ENCODE peak calls at places on chromosomes 16 and 17, in ten cellular contexts. S, Y, W, F, D, G, L, H, P and I are unnamed samples.

GRCh38 chr16:30121741-30122620 is 1.0 kb downstream of the MAPK3 start:
- DNase-seq in S (no peak), Y (no peak), W (peak), F (no peak), D (peak), G (peak), L (peak), H (peak), P (no peak), I (peak)

GRCh38 chr16:84045001-84045817 is 2.6 kb upstream of the SLC38A8 start:
- DNase-seq in S (no peak), Y (no peak), W (peak), F (no peak), D (no peak), G (no peak), L (no peak), H (no peak), P (no peak), I (no peak)

GRCh38 chr16:69328854-69329316 is 1.5 kb downstream of the PDF start:
- DNase-seq in S (no peak), Y (no peak), W (no peak), F (no peak), D (no peak), G (no peak), L (no peak), H (no peak), P (no peak), I (no peak)

GRCh38 chr16:24635900-24636610 is 93.4 kb upstream of the TNRC6A start:
- DNase-seq in S (no peak), Y (no peak), W (peak), F (no peak), D (peak), G (peak), L (peak), H (no peak), P (peak), I (peak)

GRCh38 chr17:69725125-69725524 is 310.6 kb downstream of the MAP2K6 start:
- DNase-seq in S (no peak), Y (no peak), W (no peak), F (no peak), D (no peak), G (no peak), L (no peak), H (no peak), P (no peak), I (no peak)

GRCh38 chr16:16025214-16025968 is 76.0 kb downstream of the ABCC1 start:
- DNase-seq in S (peak), Y (peak), W (no peak), F (peak), D (no peak), G (no peak), L (peak), H (no peak), P (no peak), I (no peak)

GRCh38 chr16:85541619-85542547 is 71.2 kb upstream of the GSE1 start:
- DNase-seq in S (no peak), Y (no peak), W (no peak), F (no peak), D (no peak), G (no peak), L (no peak), H (no peak), P (no peak), I (no peak)

GRCh38 chr17:82623707-82624106 is 24.5 kb downstream of the WDR45B start:
- DNase-seq in S (no peak), Y (no peak), W (no peak), F (no peak), D (no peak), G (no peak), L (no peak), H (no peak), P (no peak), I (no peak)

GRCh38 chr17:6599364-6599763 is 41.1 kb downstream of the KIAA0753 start:
- DNase-seq in S (no peak), Y (no peak), W (no peak), F (no peak), D (no peak), G (no peak), L (no peak), H (no peak), P (no peak), I (no peak)

GRCh38 chr16:77223184-77223583 is 24.0 kb downstream of the SYCE1L start:
- DNase-seq in S (no peak), Y (no peak), W (no peak), F (no peak), D (no peak), G (no peak), L (no peak), H (peak), P (no peak), I (no peak)

GRCh38 chr16:81562174-81562849 is 117.7 kb downstream of the CMIP start:
- DNase-seq in S (no peak), Y (no peak), W (no peak), F (no peak), D (no peak), G (no peak), L (no peak), H (no peak), P (no peak), I (no peak)

GRCh38 chr17:66507982-66508760 is 205.8 kb downstream of the PRKCA start:
- DNase-seq in S (no peak), Y (no peak), W (no peak), F (no peak), D (no peak), G (no peak), L (no peak), H (no peak), P (no peak), I (no peak)

GRCh38 chr17:80938556-80938955 is 53.1 kb upstream of the CHMP6 start:
- DNase-seq in S (peak), Y (peak), W (no peak), F (peak), D (no peak), G (peak), L (no peak), H (no peak), P (no peak), I (no peak)

GRCh38 chr17:29567362-29568330 is 809 bp upstream of the ABHD15 start:
- DNase-seq in S (peak), Y (peak), W (peak), F (peak), D (peak), G (peak), L (peak), H (peak), P (peak), I (peak)

GRCh38 chr17:42067371-42068180 is 17.2 kb upstream of the C17orf113 start:
- DNase-seq in S (peak), Y (peak), W (peak), F (peak), D (peak), G (peak), L (peak), H (peak), P (peak), I (peak)

GRCh38 chr16:67773099-67773498 is 33.3 kb downstream of the RANBP10 start:
- DNase-seq in S (no peak), Y (no peak), W (no peak), F (no peak), D (peak), G (peak), L (no peak), H (no peak), P (no peak), I (no peak)

GRCh38 chr17:32847977-32848376 is 28.9 kb downstream of the MYO1D start:
- DNase-seq in S (no peak), Y (no peak), W (no peak), F (no peak), D (no peak), G (no peak), L (no peak), H (no peak), P (no peak), I (no peak)
- H3K27ac ChIP-seq in S (no peak), Y (no peak), W (no peak), F (no peak), D (no peak), G (no peak), L (no peak), H (no peak), P (no peak), I (no peak)

GRCh38 chr17:75020331-75021110 is 8.1 kb downstream of the MRPL58 start:
- DNase-seq in S (no peak), Y (no peak), W (peak), F (no peak), D (no peak), G (no peak), L (no peak), H (no peak), P (no peak), I (no peak)
- H3K27ac ChIP-seq in S (no peak), Y (no peak), W (no peak), F (no peak), D (no peak), G (no peak), L (no peak), H (no peak), P (no peak), I (no peak)

GRCh38 chr16:52786105-52786504 is 239.2 kb upstream of the TOX3 start:
- DNase-seq in S (no peak), Y (no peak), W (no peak), F (no peak), D (no peak), G (no peak), L (no peak), H (no peak), P (no peak), I (no peak)
- H3K27ac ChIP-seq in S (no peak), Y (no peak), W (no peak), F (no peak), D (no peak), G (no peak), L (no peak), H (no peak), P (no peak), I (no peak)

GRCh38 chr16:11706180-11706742 is 36.4 kb downstream of the TXNDC11 start:
- DNase-seq in S (no peak), Y (no peak), W (peak), F (no peak), D (no peak), G (no peak), L (no peak), H (no peak), P (no peak), I (peak)

GRCh38 chr16:11705311-11705710 is 37.1 kb downstream of the SNN start:
- DNase-seq in S (no peak), Y (no peak), W (no peak), F (no peak), D (no peak), G (no peak), L (no peak), H (no peak), P (no peak), I (no peak)

GRCh38 chr16:11711662-11712061 is 31.0 kb downstream of the TXNDC11 start:
- DNase-seq in S (no peak), Y (no peak), W (no peak), F (no peak), D (no peak), G (no peak), L (no peak), H (no peak), P (no peak), I (no peak)

GRCh38 chr16:11707679-11708197 is 34.9 kb downstream of the TXNDC11 start:
- DNase-seq in S (no peak), Y (no peak), W (no peak), F (no peak), D (no peak), G (no peak), L (no peak), H (no peak), P (no peak), I (no peak)

DNA sequence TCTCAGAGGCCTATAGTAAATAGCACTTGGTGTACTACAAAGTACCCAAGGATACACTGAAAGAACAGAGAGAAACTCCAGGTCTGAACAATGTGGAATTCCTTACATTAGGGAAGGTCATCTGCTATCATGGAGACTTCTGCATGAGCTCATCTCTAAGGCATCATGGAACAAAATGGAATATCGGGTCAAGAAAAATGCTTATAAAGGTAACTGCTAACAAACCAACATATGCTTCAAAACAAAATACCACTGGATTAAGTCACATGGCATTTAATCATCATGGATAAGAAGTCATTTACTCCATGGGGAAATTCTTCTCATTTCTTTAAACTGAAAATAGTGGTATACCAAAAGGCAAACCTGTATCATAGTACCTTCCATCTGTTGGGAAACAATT is 34.2 kb downstream of the TXNDC11 start:
- DNase-seq in S (no peak), Y (no peak), W (no peak), F (no peak), D (no peak), G (no peak), L (no peak), H (no peak), P (no peak), I (no peak)
- H3K27ac ChIP-seq in S (no peak), Y (no peak), W (peak), F (no peak), D (no peak), G (peak), L (no peak), H (no peak), P (no peak), I (peak)

GRCh38 chr16:79839450-79839849 is 238.9 kb upstream of the MAF start:
- DNase-seq in S (no peak), Y (no peak), W (no peak), F (no peak), D (no peak), G (peak), L (no peak), H (no peak), P (no peak), I (no peak)
- H3K27ac ChIP-seq in S (no peak), Y (no peak), W (no peak), F (no peak), D (no peak), G (peak), L (peak), H (no peak), P (no peak), I (no peak)

GRCh38 chr17:50538549-50539410 is 6.2 kb downstream of the EPN3 start:
- DNase-seq in S (no peak), Y (no peak), W (no peak), F (no peak), D (no peak), G (no peak), L (no peak), H (peak), P (no peak), I (no peak)
- H3K27ac ChIP-seq in S (no peak), Y (no peak), W (no peak), F (no peak), D (no peak), G (no peak), L (peak), H (no peak), P (no peak), I (no peak)